ENCODE peak calls at places on chromosomes 1 and 21, in eight cellular contexts. H, Y, K, Q, D, L, C and T are unnamed samples.

GRCh38 chr21:44364151-44365053 is 11.0 kb downstream of the TRPM2 start:
- DNase-seq in L (no peak), C (no peak), Q (no peak), K (no peak), D (no peak), H (no peak), Y (no peak), T (no peak)

GRCh38 chr1:93625582-93626327 is 55.9 kb downstream of the BCAR3 start:
- DNase-seq in C (peak; percentile 97), Y (no peak), K (peak; percentile 89), D (peak; percentile 76), Q (no peak), L (no peak), H (peak; percentile 91), T (no peak)

GRCh38 chr1:232622981-232623380 is 7.0 kb downstream of the SIPA1L2 start:
- DNase-seq in H (no peak), D (no peak), Y (no peak), C (peak; percentile 98), K (no peak), Q (no peak), L (no peak), T (no peak)

GRCh38 chr1:185996211-185996610 is 262.0 kb downstream of the HMCN1 start:
- DNase-seq in Y (no peak), Q (no peak), C (no peak), H (peak; percentile 53), K (peak; percentile 81), L (no peak), D (peak; percentile 88), T (no peak)

GRCh38 chr1:58815680-58816071 is 31.8 kb upstream of the JUN start:
- DNase-seq in D (peak; percentile 53), C (peak; percentile 68), Y (no peak), H (no peak), L (no peak), K (peak; percentile 48), Q (no peak), T (no peak)

GRCh38 chr1:1132928-1133750 is 17.2 kb upstream of the C1orf159 start:
- DNase-seq in D (peak; percentile 66), H (no peak), Y (no peak), C (no peak), L (no peak), Q (no peak), K (no peak), T (no peak)

GRCh38 chr21:34531399-34531798 is 19.4 kb upstream of the KCNE1 start:
- DNase-seq in D (no peak), L (no peak), H (no peak), Q (no peak), Y (no peak), K (no peak), C (no peak), T (no peak)

GRCh38 chr1:155989242-155989991 is 11.1 kb upstream of the ARHGEF2 start:
- DNase-seq in Q (no peak), Y (peak; percentile 62), L (peak; percentile 57), H (no peak), C (peak; percentile 75), K (peak; percentile 81), D (peak; percentile 48), T (peak; percentile 73)

GRCh38 chr21:42164064-42164789 is 54.7 kb upstream of the ABCG1 start:
- DNase-seq in Y (peak; percentile 32), D (peak; percentile 24), C (peak; percentile 60), H (no peak), Q (no peak), K (no peak), L (no peak), T (peak; percentile 38)

GRCh38 chr1:6638226-6638625 is 13.6 kb downstream of the THAP3 start:
- DNase-seq in D (peak; percentile 31), Q (no peak), Y (no peak), L (no peak), K (peak; percentile 82), C (no peak), H (no peak), T (no peak)

GRCh38 chr1:197659175-197659574 is 116.1 kb downstream of the DENND1B start:
- DNase-seq in Q (no peak), K (no peak), Y (no peak), H (no peak), D (no peak), L (no peak), C (no peak), T (no peak)